ENCODE peak calls at places on chromosomes 12 and 14, in seven cellular contexts. D is ovary, O is cardiac muscle cell, C is neural progenitor cell, V is left lung, S is A673, L is esophagus squamous epithelium. R is an unnamed sample. For H3K4me1, the result is how much of the 10 kb centered on the place peaks cover.

GRCh38 chr14:99853206-99853605 is 60.0 kb downstream of the EML1 start:
- DNase-seq in D (no peak), O (no peak), C (no peak), V (no peak), S (no peak), L (no peak), R (no peak)

GRCh38 chr12:10214877-10215267 is 2.2 kb downstream of the GABARAPL1 start:
- DNase-seq in D (no peak), O (peak), C (no peak), V (no peak), S (no peak), L (no peak), R (no peak)

GRCh38 chr14:52018252-52018651 is 28.9 kb downstream of the RTRAF start:
- DNase-seq in D (no peak), O (no peak), C (no peak), V (no peak), S (no peak), L (no peak), R (no peak)

GRCh38 chr12:93786669-93787397 is 109.7 kb downstream of the CRADD start:
- DNase-seq in D (no peak), O (no peak), C (no peak), V (no peak), S (no peak), L (no peak), R (no peak)

GRCh38 chr12:51549637-51550036 is 41.4 kb upstream of the SCN8A start:
- DNase-seq in D (no peak), O (no peak), C (no peak), V (no peak), S (no peak), L (no peak), R (no peak)

GRCh38 chr12:24823808-24824515 is 124.9 kb downstream of the BCAT1 start:
- DNase-seq in D (no peak), O (no peak), C (no peak), V (no peak), S (peak), L (no peak), R (no peak)

GRCh38 chr12:21416611-21417121 is 20.8 kb upstream of the PYROXD1 start:
- DNase-seq in D (no peak), O (no peak), C (peak), V (no peak), S (no peak), L (no peak), R (no peak)

GRCh38 chr14:98858158-98858557 is 413.8 kb downstream of the BCL11B start:
- DNase-seq in D (no peak), O (no peak), C (no peak), V (no peak), S (no peak), L (no peak), R (no peak)

GRCh38 chr14:92993302-92993701 is 70.4 kb downstream of the CHGA start:
- DNase-seq in D (peak), O (no peak), C (no peak), V (peak), S (no peak), L (no peak), R (no peak)

GRCh38 chr14:103803661-103804060 is 43.7 kb downstream of the PPP1R13B start:
- DNase-seq in D (no peak), O (peak), C (no peak), V (no peak), S (no peak), L (no peak), R (no peak)

GRCh38 chr14:64474041-64474440 is 8.7 kb downstream of the AKAP5 start:
- DNase-seq in D (no peak), O (no peak), C (no peak), V (no peak), S (no peak), L (no peak), R (no peak)

GRCh38 chr14:72559669-72560068 is 334.2 kb downstream of the DPF3 start:
- DNase-seq in D (no peak), O (no peak), C (no peak), V (no peak), S (no peak), L (no peak), R (no peak)

GRCh38 chr14:75155159-75155558 is 21.3 kb downstream of the TMED10 start:
- DNase-seq in D (no peak), O (no peak), C (no peak), V (no peak), S (no peak), L (no peak), R (no peak)

GRCh38 chr12:96422192-96422591 is 22.0 kb upstream of the CDK17 start:
- DNase-seq in D (no peak), O (peak), C (no peak), V (no peak), S (no peak), L (no peak), R (no peak)

GRCh38 chr12:20210795-20211194 is 157.5 kb upstream of the PDE3A start:
- DNase-seq in D (no peak), O (no peak), C (no peak), V (no peak), S (no peak), L (no peak), R (no peak)

GRCh38 chr12:31702047-31702446 is 26.8 kb downstream of the AMN1 start:
- DNase-seq in D (no peak), O (peak), C (peak), V (no peak), S (peak), L (no peak), R (no peak)

DNA sequence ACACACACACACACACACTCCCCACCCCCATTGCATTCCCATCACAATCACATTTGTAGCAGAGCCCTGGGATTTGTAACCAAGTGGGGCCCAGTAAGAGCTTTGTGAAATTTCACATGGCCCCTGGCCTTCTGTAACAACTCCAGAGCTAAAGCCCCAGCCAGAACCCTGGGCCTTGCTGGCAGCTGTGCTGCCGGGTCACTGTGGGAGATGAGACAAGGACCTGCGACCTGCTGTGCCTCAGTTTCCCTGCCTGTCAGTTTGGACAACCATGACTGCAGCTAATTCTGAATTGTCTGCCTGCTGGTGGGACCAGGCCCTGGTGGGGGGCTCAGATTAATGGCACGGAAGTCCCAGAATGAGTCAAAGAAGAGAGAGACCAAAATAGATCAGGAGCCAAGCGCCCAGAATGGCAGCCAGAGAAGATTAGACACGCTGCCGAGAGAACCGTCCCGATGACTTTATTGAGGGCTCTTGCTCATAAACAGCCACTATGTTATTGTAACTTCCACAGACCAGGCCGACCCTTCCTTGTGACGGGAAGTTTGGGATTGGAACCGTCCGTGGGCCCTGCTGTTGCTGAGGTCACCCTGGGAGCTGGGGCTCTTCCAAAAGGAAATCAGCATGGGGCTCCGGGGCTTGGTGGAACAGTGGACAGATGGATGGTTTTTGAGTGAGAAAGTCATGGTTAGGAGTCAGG is 123.1 kb downstream of the ZFP36L1 start:
- DNase-seq in D (peak), O (no peak), C (no peak), V (no peak), S (no peak), L (no peak), R (peak)
- H3K4me1 ChIP-seq in D (under half), O (half or more), C (under half), V (under half), S (under half), L (under half), R (half or more)

DNA sequence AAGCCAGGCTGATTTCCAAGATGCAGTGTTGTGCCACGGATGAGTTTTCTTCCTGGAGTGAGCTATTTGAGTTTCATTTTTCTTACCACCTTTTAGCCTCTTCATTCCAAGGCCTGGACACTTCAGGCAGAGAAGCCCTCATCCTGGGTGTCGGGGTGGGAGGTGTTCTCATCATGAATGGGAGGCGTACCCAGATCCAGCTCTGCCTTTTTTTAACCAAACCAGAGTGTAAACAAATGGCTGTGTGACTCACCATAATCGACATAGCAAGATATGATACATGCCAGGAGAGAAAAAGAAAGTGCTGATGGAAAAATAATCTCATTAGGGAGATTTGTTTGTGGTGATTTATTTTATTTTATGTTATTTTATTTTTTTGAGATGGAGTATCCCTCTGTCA is 80.0 kb downstream of the ARF6 start:
- DNase-seq in D (peak), O (peak), C (no peak), V (no peak), S (peak), L (no peak), R (peak)
- H3K4me1 ChIP-seq in D (under half), O (under half), C (under half), V (half or more), S (under half), L (under half), R (under half)

GRCh38 chr12:527241-527640 is 67.5 kb downstream of the B4GALNT3 start:
- DNase-seq in D (no peak), O (no peak), C (no peak), V (no peak), S (no peak), L (no peak), R (no peak)
- H3K4me1 ChIP-seq in D (under half), O (under half), C (under half), V (under half), S (under half), L (under half), R (under half)

GRCh38 chr12:768434-768833 is 16.1 kb downstream of the WNK1 start:
- DNase-seq in D (no peak), O (no peak), C (no peak), V (no peak), S (no peak), L (no peak), R (no peak)
- H3K4me1 ChIP-seq in D (under half), O (under half), C (under half), V (half or more), S (under half), L (under half), R (under half)

GRCh38 chr12:44015333-44015941 is 179.6 kb downstream of the TMEM117 start:
- DNase-seq in D (no peak), O (peak), C (peak), V (no peak), S (peak), L (no peak), R (no peak)

GRCh38 chr12:44021471-44021971 is 185.6 kb downstream of the TMEM117 start:
- DNase-seq in D (no peak), O (peak), C (no peak), V (no peak), S (no peak), L (no peak), R (no peak)

DNA sequence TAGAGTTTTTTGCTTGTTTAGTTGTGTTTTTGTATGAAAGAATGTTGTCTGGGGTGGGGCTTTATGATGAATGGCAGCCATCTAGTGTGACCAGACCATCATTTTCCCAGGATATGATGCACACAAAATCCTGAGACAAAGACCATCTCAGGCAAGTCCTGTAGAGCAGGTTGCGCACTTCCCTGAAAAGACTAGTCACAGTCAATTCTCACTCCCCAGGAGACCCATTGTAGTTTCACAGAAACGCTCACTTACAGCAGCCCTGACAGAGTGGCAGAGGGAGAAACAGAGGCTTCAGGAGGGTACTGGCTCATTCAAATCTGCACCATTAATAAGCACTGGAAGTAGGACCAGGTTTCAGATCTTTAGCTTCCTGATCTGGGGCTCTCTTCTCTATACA is 183.2 kb downstream of the TMEM117 start:
- DNase-seq in D (no peak), O (no peak), C (peak), V (no peak), S (peak), L (no peak), R (no peak)
- H3K4me1 ChIP-seq in D (under half), O (under half), C (under half), V (under half), S (under half), L (under half), R (under half)

R was measured in ascending aorta.